ENCODE peak calls at places on chromosomes 16 and 17, in ten cellular contexts. N is stimulated activated CD4-positive, alpha-beta T cell treated with anti-CD3 and anti-CD28 coated beads, Interleukin-15, amount 100 ng/mL, for 24 hours; U is CD8-positive, alpha-beta memory T cell; D is EL; Q is Calu3; X is cardiac septum; W is NCI-H345; P is RWPE1; J is gastrocnemius medialis; H is NCI-H460. A is an unnamed sample.

GRCh38 chr17:34616148-34616547 is 36.8 kb downstream of the TMEM132E start:
- DNase-seq in P (no peak), H (no peak), U (no peak), X (no peak), J (no peak), D (no peak), Q (no peak), N (no peak), W (peak; percentile 96), A (no peak)

GRCh38 chr16:16161319-16161718 is 62.0 kb downstream of the ABCC6 start:
- DNase-seq in D (no peak), N (no peak), W (no peak), H (no peak), Q (no peak), X (no peak), J (no peak), U (no peak), P (no peak), A (no peak)

GRCh38 chr17:82740906-82741759 is 5.7 kb downstream of the FN3K start:
- DNase-seq in D (no peak), N (no peak), U (no peak), Q (no peak), J (no peak), H (no peak), W (no peak), P (peak; percentile 31), X (no peak), A (no peak)

GRCh38 chr17:57955183-57955952 is at the start of gene CUEDC1:
- DNase-seq in U (peak; percentile 68), D (peak; percentile 64), P (peak; percentile 71), Q (peak; percentile 83), J (peak; percentile 79), N (peak; percentile 82), X (peak; percentile 92), W (peak; percentile 50), H (peak; percentile 61), A (peak; percentile 78)

GRCh38 chr16:55380485-55380884 is 56.5 kb downstream of the IRX6 start:
- DNase-seq in W (no peak), J (no peak), D (no peak), P (no peak), Q (no peak), N (no peak), X (no peak), U (no peak), H (no peak), A (no peak)

GRCh38 chr17:67417507-67417906 is 40.4 kb downstream of the PITPNC1 start:
- DNase-seq in N (no peak), Q (no peak), P (no peak), H (no peak), D (no peak), X (no peak), J (no peak), W (no peak), U (no peak), A (no peak)

GRCh38 chr17:39664581-39665561 is at the start of gene TCAP:
- DNase-seq in D (no peak), J (peak; percentile 81), U (no peak), H (no peak), N (no peak), P (no peak), Q (peak; percentile 95), X (no peak), W (no peak), A (no peak)

GRCh38 chr16:90022209-90023077 is 3.2 kb upstream of the DBNDD1 start:
- DNase-seq in P (peak; percentile 92), U (peak; percentile 84), D (peak; percentile 89), H (peak; percentile 89), W (peak; percentile 90), J (peak; percentile 80), X (peak; percentile 95), Q (peak; percentile 97), N (peak; percentile 92), A (peak; percentile 96)

GRCh38 chr16:57730771-57731730 is 4.5 kb upstream of the KATNB1 start:
- DNase-seq in X (no peak), P (no peak), H (no peak), Q (no peak), D (no peak), J (no peak), U (no peak), N (no peak), W (no peak), A (no peak)

GRCh38 chr17:36153887-36154576 is 22.4 kb downstream of the TBC1D3B start:
- DNase-seq in J (no peak), X (no peak), D (no peak), P (no peak), N (no peak), H (no peak), Q (no peak), W (no peak), U (no peak), A (no peak)

GRCh38 chr17:2266045-2266864 is 37.3 kb downstream of the SMG6 start:
- DNase-seq in W (no peak), P (no peak), D (no peak), X (no peak), J (no peak), Q (no peak), U (peak; percentile 94), N (peak; percentile 91), H (no peak), A (no peak)

GRCh38 chr17:4920351-4921048 is 11.6 kb upstream of the GP1BA start:
- DNase-seq in W (no peak), N (no peak), P (no peak), Q (no peak), D (peak; percentile 28), H (no peak), U (no peak), X (no peak), J (no peak), A (no peak)

GRCh38 chr17:17386143-17386800 is 83.1 kb downstream of the NT5M start:
- DNase-seq in D (no peak), W (no peak), N (no peak), J (peak; percentile 24), P (no peak), Q (no peak), U (no peak), H (no peak), X (no peak), A (no peak)

GRCh38 chr17:73902416-73903181 is 258.4 kb upstream of the SDK2 start:
- DNase-seq in N (no peak), D (no peak), X (no peak), P (no peak), J (no peak), W (peak; percentile 77), H (no peak), U (no peak), Q (no peak), A (no peak)

GRCh38 chr16:77922355-77922754 is 100.0 kb upstream of the CLEC3A start:
- DNase-seq in U (no peak), P (no peak), Q (no peak), N (no peak), H (no peak), J (no peak), D (no peak), X (no peak), W (no peak), A (no peak)

GRCh38 chr17:32519769-32520701 is 33.2 kb downstream of the CDK5R1 start:
- DNase-seq in U (peak; percentile 63), H (no peak), X (no peak), W (peak; percentile 29), Q (no peak), N (peak; percentile 65), J (no peak), P (no peak), D (peak; percentile 45), A (peak; percentile 40)

GRCh38 chr16:89331371-89332109 is 114.0 kb downstream of the ZNF778 start:
- DNase-seq in Q (no peak), N (no peak), H (no peak), P (no peak), U (peak; percentile 74), J (no peak), D (no peak), W (no peak), X (no peak), A (peak; percentile 37)

GRCh38 chr16:31714899-31715504 is 158.6 kb upstream of the ZNF267 start:
- DNase-seq in Q (no peak), D (no peak), X (no peak), H (no peak), U (no peak), J (no peak), W (no peak), P (no peak), N (peak; percentile 50), A (no peak)

GRCh38 chr17:633133-633532 is 81.5 kb downstream of the VPS53 start:
- DNase-seq in H (no peak), P (no peak), D (no peak), X (no peak), Q (no peak), N (no peak), U (no peak), W (no peak), J (no peak), A (peak; percentile 8)

GRCh38 chr17:78414178-78415162 is 36.0 kb downstream of the PGS1 start:
- DNase-seq in D (no peak), H (no peak), U (peak; percentile 59), X (peak; percentile 86), J (peak; percentile 39), W (no peak), Q (no peak), P (no peak), N (peak; percentile 51), A (no peak)

GRCh38 chr17:82100502-82101298 is 2.7 kb upstream of the FASN start:
- DNase-seq in X (no peak), Q (no peak), N (peak; percentile 7), P (no peak), W (no peak), D (no peak), J (peak; percentile 51), H (no peak), U (no peak), A (no peak)

GRCh38 chr17:73305845-73306836 is 5.7 kb downstream of the CDC42EP4 start:
- DNase-seq in D (no peak), Q (no peak), U (no peak), J (no peak), H (no peak), N (no peak), W (no peak), X (no peak), P (no peak), A (no peak)

GRCh38 chr17:38958756-38959155 is 8.4 kb downstream of the FBXO47 start:
- DNase-seq in N (no peak), D (peak; percentile 79), Q (no peak), W (no peak), U (no peak), H (no peak), P (no peak), X (no peak), J (no peak), A (peak; percentile 11)